ENCODE peak calls at places on chromosomes 6 and 20, in eight cellular contexts. Z, G, L, R, P, M, A and B are unnamed samples.

GRCh38 chr6:159080217-159080976 is 35.6 kb upstream of the TAGAP start:
- DNase-seq in Z (no peak), G (no peak), L (no peak), R (no peak), P (no peak), M (no peak), A (no peak), B (no peak)

GRCh38 chr6:27834384-27834783 is 77.8 kb downstream of the OR2B2 start:
- DNase-seq in Z (no peak), G (no peak), L (no peak), R (no peak), P (no peak), M (no peak), A (no peak), B (no peak)

GRCh38 chr6:34386316-34387137 is 5.9 kb downstream of the NUDT3 start:
- DNase-seq in Z (no peak), G (no peak), L (peak; percentile 95), R (no peak), P (no peak), M (peak; percentile 76), A (no peak), B (no peak)

GRCh38 chr6:90900034-90900433 is 313.2 kb upstream of the MAP3K7 start:
- DNase-seq in Z (no peak), G (no peak), L (no peak), R (no peak), P (no peak), M (no peak), A (no peak), B (no peak)

GRCh38 chr20:23152308-23152892 is 66.3 kb upstream of the CD93 start:
- DNase-seq in Z (peak; percentile 17), G (no peak), L (peak; percentile 78), R (no peak), P (no peak), M (peak; percentile 71), A (no peak), B (peak; percentile 54)

GRCh38 chr6:69416739-69417138 is 380.1 kb downstream of the LMBRD1 start:
- DNase-seq in Z (no peak), G (no peak), L (peak; percentile 15), R (no peak), P (no peak), M (no peak), A (no peak), B (no peak)

GRCh38 chr20:11852801-11853200 is 64.9 kb upstream of the BTBD3 start:
- DNase-seq in Z (no peak), G (no peak), L (no peak), R (no peak), P (no peak), M (no peak), A (no peak), B (no peak)

GRCh38 chr6:41747256-41748101 is at the start of gene PGC:
- DNase-seq in Z (no peak), G (no peak), L (peak; percentile 34), R (no peak), P (no peak), M (no peak), A (peak; percentile 55), B (no peak)

GRCh38 chr20:59939052-59939878 is 840 bp downstream of the PPP1R3D start:
- DNase-seq in Z (no peak), G (no peak), L (peak; percentile 21), R (no peak), P (no peak), M (no peak), A (peak; percentile 56), B (peak; percentile 78)

GRCh38 chr6:150713876-150714275 is 114.2 kb downstream of the PLEKHG1 start:
- DNase-seq in Z (no peak), G (no peak), L (no peak), R (no peak), P (no peak), M (no peak), A (no peak), B (no peak)

GRCh38 chr20:60137657-60138245 is 179.5 kb downstream of the CDH26 start:
- DNase-seq in Z (peak; percentile 38), G (no peak), L (peak; percentile 6), R (peak; percentile 14), P (no peak), M (peak; percentile 65), A (no peak), B (peak; percentile 67)

GRCh38 chr20:38114353-38114791 is 50.7 kb downstream of the TGM2 start:
- DNase-seq in Z (no peak), G (no peak), L (peak; percentile 63), R (no peak), P (no peak), M (peak; percentile 29), A (no peak), B (peak; percentile 25)

GRCh38 chr6:71886184-71887005 is at the start of gene RIMS1:
- DNase-seq in Z (peak; percentile 62), G (no peak), L (peak; percentile 3), R (peak; percentile 64), P (peak; percentile 71), M (no peak), A (no peak), B (peak; percentile 82)

GRCh38 chr20:53748821-53749402 is 155.3 kb upstream of the ZNF217 start:
- DNase-seq in Z (no peak), G (no peak), L (peak; percentile 71), R (no peak), P (no peak), M (peak; percentile 20), A (no peak), B (no peak)

GRCh38 chr20:24100370-24101011 is 111.9 kb upstream of the GGTLC1 start:
- DNase-seq in Z (peak; percentile 39), G (peak; percentile 18), L (peak; percentile 76), R (peak; percentile 35), P (peak; percentile 29), M (peak; percentile 59), A (peak; percentile 55), B (peak; percentile 87)

GRCh38 chr6:111552999-111553398 is 52.7 kb downstream of the TRAF3IP2 start:
- DNase-seq in Z (no peak), G (no peak), L (no peak), R (no peak), P (no peak), M (no peak), A (no peak), B (peak; percentile 66)

GRCh38 chr6:168372871-168373270 is 53.3 kb upstream of the DACT2 start:
- DNase-seq in Z (no peak), G (no peak), L (no peak), R (no peak), P (no peak), M (no peak), A (no peak), B (peak; percentile 82)

GRCh38 chr6:53956068-53956711 is 155.1 kb upstream of the MLIP start:
- DNase-seq in Z (peak; percentile 82), G (no peak), L (peak; percentile 68), R (peak; percentile 54), P (peak; percentile 38), M (no peak), A (peak; percentile 67), B (peak; percentile 90)

GRCh38 chr6:53159558-53159957 is 10.9 kb upstream of the GCM1 start:
- DNase-seq in Z (peak; percentile 10), G (no peak), L (no peak), R (no peak), P (no peak), M (no peak), A (no peak), B (peak; percentile 18)

GRCh38 chr6:138086573-138087196 is 20.5 kb downstream of the PERP start:
- DNase-seq in Z (peak; percentile 57), G (no peak), L (no peak), R (no peak), P (no peak), M (no peak), A (no peak), B (peak; percentile 93)

GRCh38 chr6:169312658-169313346 is 59.2 kb upstream of the THBS2 start:
- DNase-seq in Z (no peak), G (no peak), L (no peak), R (no peak), P (no peak), M (no peak), A (no peak), B (peak; percentile 5)

GRCh38 chr6:57017069-57017468 is 29.4 kb upstream of the KIAA1586 start:
- DNase-seq in Z (no peak), G (no peak), L (no peak), R (no peak), P (no peak), M (no peak), A (no peak), B (no peak)

GRCh38 chr6:160978141-160978926 is 13.2 kb upstream of the MAP3K4 start:
- DNase-seq in Z (no peak), G (no peak), L (peak; percentile 17), R (no peak), P (no peak), M (peak; percentile 29), A (no peak), B (no peak)